ENCODE peak calls at places on chromosomes 6 and 20, in eight cellular contexts. V is left lung, N is MM.1S, O is transverse colon, U is pancreas, Q is ovary, I is left ventricle myocardium inferior, B is mesendoderm. A is an unnamed sample.

GRCh38 chr6:106508836-106509235 is 120.5 kb downstream of the RTN4IP1 start:
- DNase-seq in O (no peak), I (no peak), V (no peak), U (no peak), N (no peak), Q (no peak), B (no peak), A (no peak)

GRCh38 chr6:141483561-141484061 is 649.1 kb upstream of the GJE1 start:
- DNase-seq in O (peak; percentile 47), B (no peak), Q (no peak), V (no peak), N (peak; percentile 93), U (no peak), I (no peak), A (no peak)

GRCh38 chr20:59614714-59615113 is 10.4 kb downstream of the PHACTR3 start:
- DNase-seq in I (no peak), V (no peak), O (no peak), B (no peak), Q (no peak), N (no peak), U (no peak), A (no peak)

GRCh38 chr6:36098253-36098919 is 31.9 kb upstream of the MAPK13 start:
- DNase-seq in Q (no peak), B (no peak), U (no peak), O (no peak), V (no peak), N (no peak), I (no peak), A (no peak)

GRCh38 chr6:15661815-15662245 is 998 bp downstream of the DTNBP1 start:
- DNase-seq in I (no peak), O (no peak), Q (no peak), U (no peak), V (no peak), N (peak; percentile 8), B (no peak), A (no peak)

GRCh38 chr6:43910638-43911353 is 140.8 kb downstream of the VEGFA start:
- DNase-seq in Q (no peak), N (no peak), O (no peak), I (no peak), B (peak; percentile 88), V (no peak), U (no peak), A (no peak)

GRCh38 chr20:51767018-51767866 is 948 bp downstream of the ATP9A start:
- DNase-seq in B (peak; percentile 86), I (peak; percentile 65), Q (peak; percentile 75), U (peak; percentile 92), N (peak; percentile 90), O (peak; percentile 93), V (peak; percentile 97), A (peak; percentile 94)

GRCh38 chr6:166449036-166449435 is 66.3 kb upstream of the MPC1 start:
- DNase-seq in N (no peak), V (no peak), B (no peak), U (no peak), O (no peak), I (no peak), Q (no peak), A (no peak)

GRCh38 chr6:149483849-149484635 is 772 bp downstream of the ZC3H12D start:
- DNase-seq in V (no peak), O (no peak), Q (no peak), N (no peak), B (no peak), U (no peak), I (no peak), A (no peak)

GRCh38 chr6:159473844-159474243 is 219.2 kb downstream of the SOD2 start:
- DNase-seq in B (no peak), Q (no peak), N (no peak), U (no peak), V (no peak), I (peak; percentile 70), O (peak; percentile 22), A (no peak)

GRCh38 chr6:107618672-107619071 is 128.8 kb downstream of the SOBP start:
- DNase-seq in Q (no peak), O (peak; percentile 20), V (no peak), N (no peak), B (no peak), U (no peak), I (no peak), A (no peak)

GRCh38 chr6:125789167-125789566 is 1.6 kb upstream of the NCOA7 start:
- DNase-seq in N (no peak), I (no peak), V (no peak), Q (no peak), U (no peak), O (no peak), B (no peak), A (no peak)

GRCh38 chr6:33203443-33204164 is 851 bp upstream of the HSD17B8 start:
- DNase-seq in N (no peak), Q (no peak), B (no peak), I (no peak), O (no peak), U (no peak), V (no peak), A (no peak)

GRCh38 chr20:61990484-61990883 is 75.2 kb downstream of the TAF4 start:
- DNase-seq in I (no peak), O (no peak), Q (no peak), U (no peak), B (no peak), V (peak; percentile 57), N (no peak), A (no peak)

GRCh38 chr6:131914967-131915751 is 36.0 kb downstream of the CCN2 start:
- DNase-seq in V (no peak), U (peak; percentile 56), N (peak; percentile 74), O (peak; percentile 74), B (peak; percentile 84), I (peak; percentile 19), Q (peak; percentile 45), A (peak; percentile 78)

GRCh38 chr6:40312213-40313015 is 274.8 kb downstream of the LRFN2 start:
- DNase-seq in V (no peak), I (no peak), B (no peak), O (no peak), Q (no peak), N (no peak), U (no peak), A (no peak)

DNA sequence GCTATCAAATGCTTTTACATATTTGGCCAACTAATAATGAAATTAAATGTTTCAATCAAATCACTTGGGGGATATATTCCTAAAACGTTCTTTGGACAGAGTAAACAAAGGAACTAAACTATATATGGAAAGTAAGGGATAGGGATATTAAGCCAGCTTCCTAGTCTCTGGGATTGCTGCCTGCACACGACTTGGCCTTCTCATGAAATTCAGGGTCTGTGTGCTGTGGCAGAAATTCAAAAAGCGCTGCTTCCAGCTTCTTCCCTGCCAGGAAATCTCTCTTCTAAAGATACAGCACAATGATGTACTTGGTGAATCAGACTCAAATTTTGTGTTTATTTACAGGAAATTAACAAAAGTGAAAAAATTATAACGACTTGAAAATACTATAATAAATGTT is 206.3 kb upstream of the RAB32 start:
- DNase-seq in I (no peak), Q (no peak), O (no peak), U (no peak), V (no peak), N (no peak), B (no peak), A (no peak)
- H3K27ac ChIP-seq in I (no peak overlapping the region), Q (no peak overlapping the region), O (no peak overlapping the region), U (no peak overlapping the region), V (no peak overlapping the region), N (no peak overlapping the region), B (no peak overlapping the region), A (no peak overlapping the region)

GRCh38 chr6:31680226-31680840 is 534 bp downstream of the LY6G5C start:
- DNase-seq in O (no peak), U (no peak), B (no peak), I (no peak), Q (no peak), N (no peak), V (no peak), A (no peak)
- H3K27ac ChIP-seq in O (peak overlapping the region; percentile 70), U (peak overlapping the region; percentile 20), B (no peak overlapping the region), I (peak overlapping the region; percentile 72), Q (no peak overlapping the region), N (no peak overlapping the region), V (peak overlapping the region; percentile 82), A (peak overlapping the region; percentile 30)

GRCh38 chr6:34961082-34961481 is 72.0 kb downstream of the ANKS1A start:
- DNase-seq in O (no peak), Q (no peak), V (no peak), U (no peak), N (no peak), I (no peak), B (no peak), A (no peak)

GRCh38 chr6:34955447-34955846 is 66.4 kb downstream of the ANKS1A start:
- DNase-seq in U (no peak), N (no peak), B (no peak), V (no peak), I (no peak), O (no peak), Q (no peak), A (no peak)

GRCh38 chr6:34958748-34959147 is 69.7 kb downstream of the ANKS1A start:
- DNase-seq in N (no peak), B (no peak), V (no peak), I (no peak), U (no peak), O (peak; percentile 30), Q (no peak), A (no peak)

GRCh38 chr6:34959221-34959620 is 70.2 kb downstream of the ANKS1A start:
- DNase-seq in N (no peak), V (no peak), B (no peak), O (no peak), Q (no peak), U (no peak), I (no peak), A (no peak)

GRCh38 chr6:34957184-34957904 is 68.3 kb downstream of the ANKS1A start:
- DNase-seq in B (no peak), Q (no peak), I (no peak), O (no peak), V (no peak), U (no peak), N (no peak), A (no peak)
- H3K27ac ChIP-seq in B (no peak overlapping the region), Q (no peak overlapping the region), I (peak overlapping the region; percentile 76), O (peak overlapping the region; percentile 64), V (peak overlapping the region; percentile 76), U (no peak overlapping the region), N (no peak overlapping the region), A (no peak overlapping the region)

GRCh38 chr20:38152175-38153010 is 12.7 kb downstream of the TGM2 start:
- DNase-seq in N (no peak), V (peak; percentile 92), B (no peak), I (peak; percentile 84), Q (peak; percentile 55), U (peak; percentile 62), O (peak; percentile 80), A (peak; percentile 82)
- H3K27ac ChIP-seq in N (no peak overlapping the region), V (peak overlapping the region; percentile 72), B (no peak overlapping the region), I (peak overlapping the region; percentile 93), Q (no peak overlapping the region), U (peak overlapping the region; percentile 89), O (peak overlapping the region; percentile 76), A (peak overlapping the region; percentile 75)

DNA sequence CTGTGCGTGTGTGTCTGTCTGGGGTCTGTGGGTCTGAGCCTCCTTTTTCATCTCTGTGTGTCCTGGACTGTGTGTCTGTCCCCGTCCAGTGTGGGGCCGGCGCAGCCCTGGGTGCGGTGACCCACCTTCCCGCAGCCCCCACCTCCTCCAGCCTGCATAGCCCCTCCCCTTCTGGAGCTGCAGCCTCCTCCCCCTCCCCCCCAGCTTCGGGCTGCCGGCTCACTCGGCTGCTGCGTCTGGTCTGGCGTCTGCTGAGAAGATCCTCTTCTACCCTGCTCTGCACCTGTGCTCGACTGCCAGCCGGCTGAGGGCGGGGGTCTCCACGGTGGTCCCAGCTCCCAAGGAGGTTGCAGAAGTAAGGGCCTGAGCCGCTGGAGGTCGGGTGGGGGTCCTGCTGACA is 7.6 kb upstream of the LKAAEAR1 start:
- DNase-seq in B (no peak), O (no peak), U (no peak), I (no peak), N (no peak), V (no peak), Q (no peak), A (no peak)
- H3K27ac ChIP-seq in B (no peak overlapping the region), O (no peak overlapping the region), U (no peak overlapping the region), I (no peak overlapping the region), N (no peak overlapping the region), V (no peak overlapping the region), Q (no peak overlapping the region), A (no peak overlapping the region)

A was measured in colonic mucosa.